ENCODE peak calls at places on chromosomes 4 and X, in four cellular contexts. U, I, Q and Y are unnamed samples.

GRCh38 chr4:109123952-109124351 is 178.5 kb downstream of the COL25A1 start:
- DNase-seq in U (no peak), I (no peak), Q (no peak), Y (no peak)

GRCh38 chr4:1572964-1573720 is 111.0 kb downstream of the FAM53A start:
- DNase-seq in U (no peak), I (no peak), Q (no peak), Y (no peak)

GRCh38 chr4:1516881-1517480 is 110.7 kb upstream of the NKX1-1 start:
- DNase-seq in U (peak), I (no peak), Q (peak), Y (peak)

GRCh38 chrX:131792789-131793462 is 230.2 kb upstream of the STK26 start:
- DNase-seq in U (peak), I (no peak), Q (no peak), Y (peak)

GRCh38 chrX:119708936-119709335 is 16.0 kb upstream of the SEPTIN6 start:
- DNase-seq in U (no peak), I (no peak), Q (no peak), Y (no peak)

GRCh38 chr4:152321408-152321807 is 214.5 kb downstream of the FBXW7 start:
- DNase-seq in U (no peak), I (no peak), Q (no peak), Y (no peak)

GRCh38 chr4:2800691-2801596 is 8.1 kb downstream of the SH3BP2 start:
- DNase-seq in U (peak), I (no peak), Q (peak), Y (peak)

GRCh38 chr4:56655627-56656345 is 25.3 kb downstream of the HOPX start:
- DNase-seq in U (peak), I (no peak), Q (no peak), Y (no peak)

GRCh38 chr4:26069218-26069617 is 155.2 kb downstream of the SMIM20 start:
- DNase-seq in U (no peak), I (no peak), Q (no peak), Y (no peak)

GRCh38 chrX:25016938-25017598 is 1.3 kb upstream of the ARX start:
- DNase-seq in U (no peak), I (no peak), Q (no peak), Y (no peak)

GRCh38 chr4:57119054-57119651 is 9.0 kb upstream of the IGFBP7 start:
- DNase-seq in U (peak), I (peak), Q (peak), Y (no peak)

GRCh38 chr4:17785858-17786257 is 4.4 kb upstream of the FAM184B start:
- DNase-seq in U (no peak), I (no peak), Q (no peak), Y (no peak)

GRCh38 chrX:31609130-31609529 is 537.3 kb upstream of the FTHL17 start:
- DNase-seq in U (no peak), I (no peak), Q (no peak), Y (no peak)

GRCh38 chrX:20265726-20266681 is 705 bp downstream of the RPS6KA3 start:
- DNase-seq in U (peak), I (no peak), Q (peak), Y (peak)

GRCh38 chr4:15469402-15470148 is at the start of gene CC2D2A:
- DNase-seq in U (no peak), I (no peak), Q (no peak), Y (no peak)

GRCh38 chr4:30068234-30068633 is 651.9 kb upstream of the PCDH7 start:
- DNase-seq in U (no peak), I (no peak), Q (peak), Y (no peak)

GRCh38 chr4:3320361-3321023 is 27.7 kb downstream of the RGS12 start:
- DNase-seq in U (peak), I (no peak), Q (peak), Y (peak)

GRCh38 chr4:154720123-154720522 is 23.7 kb upstream of the LRAT start:
- DNase-seq in U (no peak), I (no peak), Q (no peak), Y (no peak)

GRCh38 chrX:50813843-50814661 is at the start of gene SHROOM4:
- DNase-seq in U (peak), I (no peak), Q (peak), Y (peak)

GRCh38 chr4:84319124-84319523 is 180.0 kb downstream of the NKX6-1 start:
- DNase-seq in U (peak), I (no peak), Q (peak), Y (no peak)

GRCh38 chr4:180532691-180533090 is 1710.5 kb upstream of the TENM3 start:
- DNase-seq in U (no peak), I (no peak), Q (no peak), Y (no peak)

GRCh38 chrX:23756165-23756564 is 13.1 kb upstream of the ACOT9 start:
- DNase-seq in U (peak), I (no peak), Q (no peak), Y (peak)

GRCh38 chrX:56343231-56343630 is 111.1 kb downstream of the KLF8 start:
- DNase-seq in U (no peak), I (no peak), Q (no peak), Y (no peak)

GRCh38 chr4:168059251-168059650 is 33.1 kb upstream of the ANXA10 start:
- DNase-seq in U (no peak), I (no peak), Q (no peak), Y (no peak)

GRCh38 chr4:149292422-149293055 is 523.1 kb downstream of the IQCM start:
- DNase-seq in U (peak), I (no peak), Q (no peak), Y (no peak)

GRCh38 chr4:110787781-110788180 is 164.9 kb upstream of the PITX2 start:
- DNase-seq in U (no peak), I (no peak), Q (no peak), Y (no peak)

GRCh38 chr4:142463195-142463594 is 382.9 kb downstream of the INPP4B start:
- DNase-seq in U (no peak), I (no peak), Q (no peak), Y (no peak)

GRCh38 chr4:108058685-108059440 is 69.2 kb downstream of the HADH start:
- DNase-seq in U (no peak), I (no peak), Q (no peak), Y (no peak)

GRCh38 chrX:103357871-103358270 is 1.6 kb downstream of the TCEAL9 start:
- DNase-seq in U (no peak), I (no peak), Q (no peak), Y (no peak)

GRCh38 chr4:13665711-13666660 is 38.5 kb upstream of the BOD1L1 start:
- DNase-seq in U (no peak), I (no peak), Q (no peak), Y (no peak)

GRCh38 chr4:184794470-184794869 is 31.3 kb downstream of the ACSL1 start:
- DNase-seq in U (no peak), I (no peak), Q (no peak), Y (peak)

GRCh38 chr4:103424853-103425252 is 226.7 kb upstream of the CENPE start:
- DNase-seq in U (no peak), I (no peak), Q (no peak), Y (no peak)

GRCh38 chr4:165945991-165946390 is 73.0 kb downstream of the TLL1 start:
- DNase-seq in U (no peak), I (no peak), Q (no peak), Y (no peak)

GRCh38 chrX:85503258-85504158 is 124.0 kb upstream of the POF1B start:
- DNase-seq in U (no peak), I (no peak), Q (no peak), Y (no peak)

GRCh38 chrX:57156397-57157049 is 19.3 kb upstream of the SPIN2A start:
- DNase-seq in U (no peak), I (no peak), Q (no peak), Y (peak)

GRCh38 chr4:117324851-117325491 is 239.6 kb upstream of the TRAM1L1 start:
- DNase-seq in U (no peak), I (no peak), Q (no peak), Y (no peak)

GRCh38 chrX:23884427-23885024 is 23.2 kb downstream of the APOO start:
- DNase-seq in U (no peak), I (no peak), Q (no peak), Y (no peak)

GRCh38 chr4:106201373-106201772 is 114.6 kb downstream of the TBCK start:
- DNase-seq in U (no peak), I (no peak), Q (no peak), Y (no peak)

GRCh38 chr4:120299631-120300030 is 233.0 kb upstream of the MAD2L1 start:
- DNase-seq in U (no peak), I (no peak), Q (no peak), Y (no peak)

GRCh38 chrX:40031861-40032422 is 65.8 kb downstream of the BCOR start:
- DNase-seq in U (no peak), I (no peak), Q (no peak), Y (no peak)
- H3K27ac ChIP-seq in U (no peak), I (no peak), Q (no peak), Y (no peak)

GRCh38 chrX:49185062-49185394 is 1.1 kb downstream of the PRICKLE3 start:
- DNase-seq in U (no peak), I (no peak), Q (no peak), Y (no peak)

GRCh38 chrX:49187028-49187394 is 838 bp upstream of the PRICKLE3 start:
- DNase-seq in U (no peak), I (no peak), Q (no peak), Y (no peak)

GRCh38 chrX:49184294-49185061 is 1.7 kb downstream of the PRICKLE3 start:
- DNase-seq in U (peak), I (peak), Q (peak), Y (peak)

GRCh38 chrX:49187526-49187925 is 1.4 kb upstream of the PRICKLE3 start:
- DNase-seq in U (no peak), I (no peak), Q (no peak), Y (no peak)

GRCh38 chrX:49186125-49187027 is at the start of gene PRICKLE3:
- DNase-seq in U (peak), I (no peak), Q (peak), Y (peak)
- TF ChIP-seq CTCF in U (peak), I (no peak), Q (peak), Y (peak)

GRCh38 chrX:49058794-49059193 is at the start of gene CCDC120:
- DNase-seq in U (no peak), I (no peak), Q (peak), Y (no peak)
- H3K27ac ChIP-seq in U (no peak), I (no peak), Q (peak), Y (peak)

GRCh38 chrX:117743469-117744251 is 372.9 kb downstream of the KLHL13 start:
- DNase-seq in U (no peak), I (no peak), Q (no peak), Y (peak)
- TF ChIP-seq CTCF in U (no peak), I (no peak), Q (peak), Y (peak)

GRCh38 chr4:88706574-88706973 is 8.9 kb upstream of the NAP1L5 start:
- DNase-seq in U (peak), I (no peak), Q (no peak), Y (no peak)
- H3K27ac ChIP-seq in U (peak), I (peak), Q (no peak), Y (peak)

DNA sequence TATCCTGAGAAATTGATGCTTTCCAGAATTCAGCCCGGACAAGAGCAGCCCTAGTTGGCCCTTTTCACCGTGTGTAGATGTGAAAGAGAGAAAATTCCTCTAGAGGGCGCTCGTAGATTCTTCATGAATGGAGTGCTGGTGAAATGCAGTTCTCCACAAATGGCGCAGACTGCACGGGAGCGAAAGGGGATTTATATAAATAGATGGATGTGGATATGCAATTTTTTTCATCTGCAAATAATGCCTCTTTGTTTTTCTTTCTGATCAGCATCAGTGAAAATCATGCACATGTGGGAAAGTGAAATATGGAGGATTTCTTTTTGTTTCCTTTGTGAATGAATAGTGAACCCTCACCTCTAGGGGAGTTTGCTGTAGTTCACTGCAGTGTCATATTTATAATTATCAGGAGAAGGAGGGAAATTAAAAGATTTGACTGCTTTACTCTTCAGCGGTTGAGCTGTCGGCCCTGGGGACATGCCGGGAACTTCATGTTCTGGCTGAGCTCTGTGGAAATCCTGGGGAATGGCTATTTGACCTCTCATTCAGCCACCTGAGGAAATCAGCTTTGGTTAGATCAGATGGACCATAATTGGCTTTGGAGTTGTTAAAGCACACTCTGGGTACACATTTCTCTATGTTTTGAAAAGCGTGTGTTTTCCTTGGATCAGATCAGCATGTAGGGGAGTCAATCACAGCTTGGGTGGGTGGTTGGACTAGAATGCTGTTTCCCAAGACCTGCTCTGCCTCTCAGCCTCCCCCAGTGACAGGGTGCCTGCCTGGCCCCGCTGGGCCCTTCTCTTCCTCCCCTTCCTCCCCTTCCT is 115.0 kb upstream of the SHISA3 start:
- DNase-seq in U (no peak), I (no peak), Q (no peak), Y (no peak)
- TF ChIP-seq CTCF in U (peak), I (peak), Q (peak), Y (peak)

GRCh38 chr4:119087121-119087520 is 48.5 kb upstream of the MYOZ2 start:
- DNase-seq in U (no peak), I (no peak), Q (no peak), Y (no peak)

GRCh38 chr4:119081542-119081859 is 54.1 kb upstream of the MYOZ2 start:
- DNase-seq in U (no peak), I (no peak), Q (no peak), Y (no peak)

GRCh38 chr4:119082661-119083060 is 53.0 kb upstream of the MYOZ2 start:
- DNase-seq in U (no peak), I (no peak), Q (no peak), Y (no peak)

GRCh38 chr4:119081943-119082342 is 53.7 kb upstream of the MYOZ2 start:
- DNase-seq in U (no peak), I (no peak), Q (no peak), Y (no peak)

GRCh38 chr4:119084503-119084902 is 51.1 kb upstream of the MYOZ2 start:
- DNase-seq in U (no peak), I (no peak), Q (no peak), Y (no peak)
- H3K27ac ChIP-seq in U (no peak), I (no peak), Q (no peak), Y (no peak)

DNA sequence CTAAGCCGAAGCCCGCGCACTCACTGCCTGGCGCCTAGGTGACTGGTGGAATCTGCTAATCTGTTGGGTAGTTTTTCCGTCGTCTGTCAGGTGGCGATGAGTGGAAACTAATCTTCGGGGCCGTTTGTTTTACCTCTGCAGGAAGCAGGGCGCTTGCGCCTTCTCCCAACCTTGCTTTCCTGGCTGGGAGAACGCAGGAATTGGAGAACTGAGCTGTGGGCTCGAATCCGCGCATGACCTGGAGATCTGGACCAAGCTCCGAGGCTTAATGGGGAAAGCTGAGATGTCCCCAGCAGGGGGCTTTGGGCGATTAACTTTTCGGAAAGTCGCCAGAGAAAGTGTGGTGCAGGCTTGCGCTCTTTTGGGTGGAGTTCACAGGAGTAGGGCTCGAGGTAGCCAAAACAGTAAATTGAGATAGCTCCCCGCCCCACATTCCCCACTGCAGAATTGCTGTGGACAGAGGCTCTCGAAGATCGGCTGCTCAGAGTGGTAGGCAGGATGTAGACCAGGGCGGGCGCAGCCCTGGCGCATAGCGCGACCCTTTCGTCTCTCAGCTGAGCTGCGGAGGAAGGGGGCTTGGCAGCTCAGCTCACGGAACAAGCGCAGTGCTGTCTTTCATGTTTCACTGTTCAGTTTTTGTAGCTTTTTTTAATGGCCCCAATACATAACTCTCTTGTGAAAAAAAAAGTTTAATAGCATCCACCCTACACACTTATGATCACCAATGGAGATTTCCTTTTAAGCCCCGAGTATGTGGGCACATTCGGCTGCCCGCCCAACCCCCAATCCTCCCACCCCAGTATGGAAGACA is 2.7 kb upstream of the FGF5 start:
- DNase-seq in U (no peak), I (no peak), Q (no peak), Y (no peak)
- TF ChIP-seq CTCF in U (no peak), I (no peak), Q (no peak), Y (no peak)

GRCh38 chr4:7918981-7919380 is 20.7 kb downstream of the AFAP1 start:
- DNase-seq in U (no peak), I (no peak), Q (no peak), Y (no peak)
- H3K27ac ChIP-seq in U (no peak), I (no peak), Q (no peak), Y (no peak)